ENCODE peak calls at places on chromosome 21, in seven cellular contexts. One of them, this sample, is unnamed.

GRCh38 chr21:37696936-37697335 is 219.3 kb downstream of the KCNJ6 start:
- DNase-seq in mesendoderm: no peak
- DNase-seq in ascending aorta: no peak
- DNase-seq in fibroblast of the aortic adventitia: no peak
- DNase-seq in K562: no peak
- DNase-seq in OCI-LY7: no peak
- DNase-seq in heart right ventricle: no peak
- DNase-seq in this sample: no peak

GRCh38 chr21:32093758-32094463 is 184.9 kb downstream of the MIS18A start:
- DNase-seq in OCI-LY7: no peak
- DNase-seq in fibroblast of the aortic adventitia: no peak
- DNase-seq in mesendoderm: no peak
- DNase-seq in heart right ventricle: no peak
- DNase-seq in K562: no peak
- DNase-seq in ascending aorta: no peak
- DNase-seq in this sample: no peak

GRCh38 chr21:44002511-44002910 is 9.6 kb upstream of the TRAPPC10 start:
- DNase-seq in OCI-LY7: no peak
- DNase-seq in heart right ventricle: no peak
- DNase-seq in fibroblast of the aortic adventitia: no peak
- DNase-seq in ascending aorta: no peak
- DNase-seq in K562: no peak
- DNase-seq in mesendoderm: no peak
- DNase-seq in this sample: no peak

GRCh38 chr21:27565418-27565817 is 598.5 kb upstream of the ADAMTS5 start:
- DNase-seq in mesendoderm: no peak
- DNase-seq in K562: no peak
- DNase-seq in fibroblast of the aortic adventitia: no peak
- DNase-seq in OCI-LY7: no peak
- DNase-seq in ascending aorta: no peak
- DNase-seq in heart right ventricle: no peak
- DNase-seq in this sample: no peak

GRCh38 chr21:44415073-44416025 is 40.0 kb upstream of the LRRC3 start:
- DNase-seq in mesendoderm: peak; percentile 18
- DNase-seq in ascending aorta: peak; percentile 33
- DNase-seq in OCI-LY7: no peak
- DNase-seq in heart right ventricle: no peak
- DNase-seq in K562: no peak
- DNase-seq in fibroblast of the aortic adventitia: no peak
- DNase-seq in this sample: no peak

GRCh38 chr21:27423073-27423472 is 456.2 kb upstream of the ADAMTS5 start:
- DNase-seq in ascending aorta: peak; percentile 92
- DNase-seq in heart right ventricle: peak; percentile 59
- DNase-seq in K562: no peak
- DNase-seq in OCI-LY7: no peak
- DNase-seq in fibroblast of the aortic adventitia: peak; percentile 96
- DNase-seq in mesendoderm: peak; percentile 66
- DNase-seq in this sample: no peak

GRCh38 chr21:27426196-27426595 is 459.3 kb upstream of the ADAMTS5 start:
- DNase-seq in ascending aorta: no peak
- DNase-seq in fibroblast of the aortic adventitia: no peak
- DNase-seq in mesendoderm: no peak
- DNase-seq in K562: no peak
- DNase-seq in OCI-LY7: no peak
- DNase-seq in heart right ventricle: no peak
- DNase-seq in this sample: no peak

GRCh38 chr21:14120091-14120734 is 90.5 kb downstream of the LIPI start:
- DNase-seq in mesendoderm: peak; percentile 56
- DNase-seq in heart right ventricle: peak; percentile 16
- DNase-seq in fibroblast of the aortic adventitia: no peak
- DNase-seq in K562: peak; percentile 78
- DNase-seq in ascending aorta: no peak
- DNase-seq in OCI-LY7: peak; percentile 57
- DNase-seq in this sample: no peak

GRCh38 chr21:20661745-20662470 is 336.3 kb upstream of the NCAM2 start:
- DNase-seq in mesendoderm: peak; percentile 53
- DNase-seq in OCI-LY7: no peak
- DNase-seq in fibroblast of the aortic adventitia: no peak
- DNase-seq in ascending aorta: no peak
- DNase-seq in K562: peak; percentile 7
- DNase-seq in heart right ventricle: no peak
- DNase-seq in this sample: no peak

GRCh38 chr21:45157932-45158331 is 83.6 kb downstream of the ADARB1 start:
- DNase-seq in OCI-LY7: no peak
- DNase-seq in heart right ventricle: no peak
- DNase-seq in mesendoderm: no peak
- DNase-seq in fibroblast of the aortic adventitia: no peak
- DNase-seq in K562: no peak
- DNase-seq in ascending aorta: no peak
- DNase-seq in this sample: no peak

GRCh38 chr21:41802185-41802584 is 35.3 kb upstream of the RIPK4 start:
- DNase-seq in K562: no peak
- DNase-seq in fibroblast of the aortic adventitia: no peak
- DNase-seq in mesendoderm: no peak
- DNase-seq in ascending aorta: no peak
- DNase-seq in heart right ventricle: no peak
- DNase-seq in OCI-LY7: no peak
- DNase-seq in this sample: no peak

GRCh38 chr21:43338951-43339350 is 88.0 kb downstream of the SIK1 start:
- DNase-seq in ascending aorta: no peak
- DNase-seq in OCI-LY7: peak; percentile 59
- DNase-seq in mesendoderm: no peak
- DNase-seq in fibroblast of the aortic adventitia: no peak
- DNase-seq in heart right ventricle: no peak
- DNase-seq in K562: no peak
- DNase-seq in this sample: no peak

GRCh38 chr21:15272591-15272990 is 207.8 kb upstream of the NRIP1 start:
- DNase-seq in fibroblast of the aortic adventitia: peak; percentile 71
- DNase-seq in K562: no peak
- DNase-seq in mesendoderm: no peak
- DNase-seq in OCI-LY7: no peak
- DNase-seq in heart right ventricle: no peak
- DNase-seq in ascending aorta: no peak
- DNase-seq in this sample: no peak

GRCh38 chr21:31444061-31444460 is 100.0 kb upstream of the TIAM1 start:
- DNase-seq in fibroblast of the aortic adventitia: peak; percentile 3
- DNase-seq in mesendoderm: no peak
- DNase-seq in K562: no peak
- DNase-seq in ascending aorta: no peak
- DNase-seq in heart right ventricle: no peak
- DNase-seq in OCI-LY7: no peak
- DNase-seq in this sample: no peak

GRCh38 chr21:29192999-29193563 is 62.6 kb downstream of the MAP3K7CL start:
- DNase-seq in K562: no peak
- DNase-seq in fibroblast of the aortic adventitia: no peak
- DNase-seq in ascending aorta: no peak
- DNase-seq in OCI-LY7: no peak
- DNase-seq in heart right ventricle: peak; percentile 21
- DNase-seq in mesendoderm: peak; percentile 29
- DNase-seq in this sample: no peak

GRCh38 chr21:36422279-36423098 is 37.3 kb downstream of the CHAF1B start:
- DNase-seq in ascending aorta: no peak
- DNase-seq in OCI-LY7: peak; percentile 53
- DNase-seq in K562: peak; percentile 89
- DNase-seq in fibroblast of the aortic adventitia: peak; percentile 78
- DNase-seq in heart right ventricle: peak; percentile 34
- DNase-seq in mesendoderm: peak; percentile 95
- DNase-seq in this sample: peak; percentile 57

GRCh38 chr21:41766051-41766882 is 585 bp downstream of the RIPK4 start:
- DNase-seq in heart right ventricle: no peak
- DNase-seq in ascending aorta: peak; percentile 63
- DNase-seq in fibroblast of the aortic adventitia: no peak
- DNase-seq in mesendoderm: no peak
- DNase-seq in OCI-LY7: no peak
- DNase-seq in K562: no peak
- DNase-seq in this sample: no peak

GRCh38 chr21:37226356-37226920 is 40.7 kb downstream of the VPS26C start:
- DNase-seq in mesendoderm: no peak
- DNase-seq in fibroblast of the aortic adventitia: no peak
- DNase-seq in K562: no peak
- DNase-seq in ascending aorta: no peak
- DNase-seq in heart right ventricle: no peak
- DNase-seq in OCI-LY7: no peak
- DNase-seq in this sample: no peak

GRCh38 chr21:44455524-44456206 is 355 bp downstream of the LRRC3 start:
- DNase-seq in mesendoderm: peak; percentile 37
- DNase-seq in OCI-LY7: no peak
- DNase-seq in ascending aorta: peak; percentile 65
- DNase-seq in K562: no peak
- DNase-seq in heart right ventricle: peak; percentile 63
- DNase-seq in fibroblast of the aortic adventitia: peak; percentile 17
- DNase-seq in this sample: peak; percentile 81

GRCh38 chr21:20020032-20020431 is 978.2 kb upstream of the NCAM2 start:
- DNase-seq in heart right ventricle: no peak
- DNase-seq in OCI-LY7: no peak
- DNase-seq in ascending aorta: no peak
- DNase-seq in mesendoderm: no peak
- DNase-seq in fibroblast of the aortic adventitia: no peak
- DNase-seq in K562: no peak
- DNase-seq in this sample: no peak

GRCh38 chr21:45266518-45267389 is 20.9 kb downstream of the POFUT2 start:
- DNase-seq in mesendoderm: no peak
- DNase-seq in heart right ventricle: no peak
- DNase-seq in ascending aorta: peak; percentile 61
- DNase-seq in fibroblast of the aortic adventitia: no peak
- DNase-seq in K562: no peak
- DNase-seq in OCI-LY7: no peak
- DNase-seq in this sample: no peak

GRCh38 chr21:46356005-46356338 is 32.0 kb downstream of the PCNT start:
- DNase-seq in OCI-LY7: no peak
- DNase-seq in ascending aorta: no peak
- DNase-seq in mesendoderm: no peak
- DNase-seq in K562: no peak
- DNase-seq in heart right ventricle: no peak
- DNase-seq in fibroblast of the aortic adventitia: no peak
- DNase-seq in this sample: peak; percentile 18
- H3K4me3 ChIP-seq in OCI-LY7: no peak overlapping the region
- H3K4me3 ChIP-seq in ascending aorta: no peak overlapping the region
- H3K4me3 ChIP-seq in mesendoderm: no peak overlapping the region
- H3K4me3 ChIP-seq in K562: no peak overlapping the region
- H3K4me3 ChIP-seq in heart right ventricle: no peak overlapping the region
- H3K4me3 ChIP-seq in fibroblast of the aortic adventitia: no peak overlapping the region
- H3K4me3 ChIP-seq in this sample: no peak overlapping the region

GRCh38 chr21:39144191-39144590 is 39.1 kb downstream of the PSMG1 start:
- DNase-seq in mesendoderm: no peak
- DNase-seq in K562: peak; percentile 34
- DNase-seq in ascending aorta: no peak
- DNase-seq in fibroblast of the aortic adventitia: no peak
- DNase-seq in heart right ventricle: no peak
- DNase-seq in OCI-LY7: peak; percentile 36
- DNase-seq in this sample: no peak
- H3K4me3 ChIP-seq in mesendoderm: no peak overlapping the region
- H3K4me3 ChIP-seq in K562: no peak overlapping the region
- H3K4me3 ChIP-seq in ascending aorta: no peak overlapping the region
- H3K4me3 ChIP-seq in fibroblast of the aortic adventitia: no peak overlapping the region
- H3K4me3 ChIP-seq in heart right ventricle: no peak overlapping the region
- H3K4me3 ChIP-seq in OCI-LY7: no peak overlapping the region
- H3K4me3 ChIP-seq in this sample: no peak overlapping the region

DNA sequence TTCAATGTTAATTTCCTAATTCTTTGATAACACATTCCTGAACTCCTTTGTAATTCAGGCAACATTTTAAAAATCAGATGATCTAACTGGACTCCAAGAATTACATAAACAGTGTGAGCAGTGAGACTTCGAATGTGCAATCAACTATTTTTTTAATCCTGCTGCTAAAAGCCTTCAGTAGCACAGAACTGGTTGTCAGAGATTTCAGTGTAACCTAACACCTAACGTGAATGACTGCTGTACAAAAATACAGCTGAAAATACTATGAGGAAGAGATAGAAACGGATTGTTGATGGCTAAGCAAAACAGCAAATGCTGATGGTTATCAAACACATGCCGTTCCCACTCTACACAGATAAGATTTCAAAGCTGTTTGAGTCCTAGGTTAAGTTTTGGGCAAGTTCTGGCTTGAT is 46.1 kb downstream of the APP start:
- DNase-seq in ascending aorta: no peak
- DNase-seq in heart right ventricle: no peak
- DNase-seq in fibroblast of the aortic adventitia: peak; percentile 53
- DNase-seq in K562: no peak
- DNase-seq in mesendoderm: peak; percentile 64
- DNase-seq in OCI-LY7: no peak
- DNase-seq in this sample: no peak
- H3K4me3 ChIP-seq in ascending aorta: no peak overlapping the region
- H3K4me3 ChIP-seq in heart right ventricle: no peak overlapping the region
- H3K4me3 ChIP-seq in fibroblast of the aortic adventitia: no peak overlapping the region
- H3K4me3 ChIP-seq in K562: no peak overlapping the region
- H3K4me3 ChIP-seq in mesendoderm: no peak overlapping the region
- H3K4me3 ChIP-seq in OCI-LY7: no peak overlapping the region
- H3K4me3 ChIP-seq in this sample: no peak overlapping the region

GRCh38 chr21:33124879-33125278 is 54.9 kb downstream of the OLIG1 start:
- DNase-seq in mesendoderm: no peak
- DNase-seq in ascending aorta: no peak
- DNase-seq in fibroblast of the aortic adventitia: no peak
- DNase-seq in K562: no peak
- DNase-seq in OCI-LY7: no peak
- DNase-seq in heart right ventricle: no peak
- DNase-seq in this sample: no peak

GRCh38 chr21:33125981-33126380 is 56.0 kb downstream of the OLIG1 start:
- DNase-seq in ascending aorta: no peak
- DNase-seq in heart right ventricle: no peak
- DNase-seq in K562: no peak
- DNase-seq in fibroblast of the aortic adventitia: no peak
- DNase-seq in OCI-LY7: no peak
- DNase-seq in mesendoderm: no peak
- DNase-seq in this sample: no peak

GRCh38 chr21:33128538-33128937 is 58.6 kb downstream of the OLIG1 start:
- DNase-seq in ascending aorta: no peak
- DNase-seq in fibroblast of the aortic adventitia: no peak
- DNase-seq in OCI-LY7: no peak
- DNase-seq in heart right ventricle: no peak
- DNase-seq in mesendoderm: no peak
- DNase-seq in K562: no peak
- DNase-seq in this sample: no peak

GRCh38 chr21:33126569-33126968 is 56.6 kb downstream of the OLIG1 start:
- DNase-seq in mesendoderm: no peak
- DNase-seq in ascending aorta: no peak
- DNase-seq in fibroblast of the aortic adventitia: no peak
- DNase-seq in heart right ventricle: no peak
- DNase-seq in K562: no peak
- DNase-seq in OCI-LY7: no peak
- DNase-seq in this sample: no peak

DNA sequence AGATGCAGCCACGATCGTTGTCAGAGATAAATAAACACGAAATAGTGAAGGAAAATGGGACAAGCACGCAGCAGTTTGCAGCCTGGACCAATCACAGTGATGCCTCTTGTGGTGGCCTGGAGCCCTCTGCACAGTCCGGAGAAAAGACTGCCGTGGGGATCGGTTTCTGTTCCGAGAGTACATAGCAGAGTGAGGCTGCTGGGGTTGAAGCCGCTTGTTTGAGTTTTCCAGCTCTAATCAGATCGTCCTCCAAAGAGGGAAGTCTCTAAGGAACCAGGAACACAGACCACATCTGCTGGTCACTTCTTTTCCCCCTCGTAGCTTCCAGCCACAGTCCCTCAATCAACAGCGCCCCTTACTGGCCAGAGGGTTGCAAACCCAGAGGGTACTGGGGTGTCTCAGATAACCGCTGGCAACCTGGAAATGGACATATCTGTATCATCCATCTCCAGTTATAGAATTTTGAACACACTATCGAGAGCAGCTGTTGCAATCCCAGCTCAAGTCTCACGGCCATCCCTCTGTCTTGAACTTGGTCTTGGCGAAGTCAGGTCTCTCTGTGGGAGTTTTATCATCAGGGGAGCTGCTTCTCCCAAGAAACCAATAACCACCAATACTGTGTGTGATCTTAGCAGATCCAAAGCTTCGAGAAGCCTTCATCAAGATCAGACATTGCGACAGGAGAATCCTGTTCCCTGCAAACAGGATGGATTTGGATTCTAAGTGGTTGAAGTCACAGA is 57.4 kb downstream of the OLIG1 start:
- DNase-seq in mesendoderm: peak; percentile 84
- DNase-seq in ascending aorta: peak; percentile 71
- DNase-seq in fibroblast of the aortic adventitia: peak; percentile 74
- DNase-seq in K562: peak; percentile 77
- DNase-seq in heart right ventricle: peak; percentile 61
- DNase-seq in OCI-LY7: peak; percentile 65
- DNase-seq in this sample: peak; percentile 48
- H3K4me3 ChIP-seq in mesendoderm: no peak overlapping the region
- H3K4me3 ChIP-seq in ascending aorta: peak overlapping the region; percentile 26
- H3K4me3 ChIP-seq in fibroblast of the aortic adventitia: peak overlapping the region; percentile 63
- H3K4me3 ChIP-seq in K562: no peak overlapping the region
- H3K4me3 ChIP-seq in heart right ventricle: peak overlapping the region; percentile 28
- H3K4me3 ChIP-seq in OCI-LY7: peak overlapping the region; percentile 44
- H3K4me3 ChIP-seq in this sample: no peak overlapping the region